ENCODE peak calls at places on chromosome 17, in six cellular contexts. W is OCI-LY7; B is MM.1S; D is RWPE2; R is aorta; Q is CD8-positive, alpha-beta T cell. K is an unnamed sample.
A peak's percentile ranks its signal among the peaks of the same experiment; 100 is the strongest.

GRCh38 chr17:83053779-83054451 is 25.5 kb upstream of the METRNL start:
- DNase-seq in W (peak; percentile 47), B (no peak), D (no peak), R (peak; percentile 75), Q (no peak), K (peak; percentile 78)

GRCh38 chr17:1227917-1228751 is 42.1 kb upstream of the BHLHA9 start:
- DNase-seq in W (peak; percentile 90), B (no peak), D (no peak), R (no peak), Q (no peak), K (peak; percentile 73)

GRCh38 chr17:66076546-66077190 is 115.3 kb downstream of the CEP112 start:
- DNase-seq in W (no peak), B (peak; percentile 35), D (no peak), R (no peak), Q (no peak), K (no peak)

GRCh38 chr17:42422412-42422957 is 571 bp downstream of the CAVIN1 start:
- DNase-seq in W (no peak), B (peak; percentile 18), D (no peak), R (peak; percentile 80), Q (no peak), K (peak; percentile 78)

GRCh38 chr17:77693301-77693700 is 265.2 kb upstream of the TNRC6C start:
- DNase-seq in W (no peak), B (no peak), D (no peak), R (peak; percentile 70), Q (no peak), K (peak; percentile 40)

GRCh38 chr17:77675816-77676799 is 282.4 kb upstream of the TNRC6C start:
- DNase-seq in W (no peak), B (no peak), D (no peak), R (no peak), Q (no peak), K (no peak)

GRCh38 chr17:32903774-32904673 is 23.9 kb upstream of the TMEM98 start:
- DNase-seq in W (no peak), B (no peak), D (no peak), R (no peak), Q (no peak), K (no peak)

GRCh38 chr17:83173997-83174858 is 94.8 kb downstream of the METRNL start:
- DNase-seq in W (peak; percentile 90), B (no peak), D (peak; percentile 54), R (peak; percentile 75), Q (no peak), K (no peak)

GRCh38 chr17:78563189-78564145 is 13.7 kb downstream of the DNAH17 start:
- DNase-seq in W (no peak), B (no peak), D (no peak), R (no peak), Q (no peak), K (no peak)

GRCh38 chr17:4562000-4562969 is 1.9 kb upstream of the GGT6 start:
- DNase-seq in W (peak; percentile 32), B (peak; percentile 58), D (no peak), R (no peak), Q (no peak), K (peak; percentile 21)
- H3K4me3 ChIP-seq in W (peak overlapping the region; percentile 28), B (peak overlapping the region; percentile 44), D (no peak overlapping the region), R (no peak overlapping the region), Q (no peak overlapping the region), K (no peak overlapping the region)

GRCh38 chr17:43542854-43543253 is 3.3 kb downstream of the ETV4 start:
- DNase-seq in W (no peak), B (no peak), D (no peak), R (no peak), Q (no peak), K (no peak)
- H3K4me1 ChIP-seq in W (peaks cover 6% of the 10 kb centered on the region), B (no peaks in the 10 kb centered on the region), D (peaks cover 17% of the 10 kb centered on the region), R (no peaks in the 10 kb centered on the region), Q (peaks cover 16% of the 10 kb centered on the region), K (peaks cover 7% of the 10 kb centered on the region)

DNA sequence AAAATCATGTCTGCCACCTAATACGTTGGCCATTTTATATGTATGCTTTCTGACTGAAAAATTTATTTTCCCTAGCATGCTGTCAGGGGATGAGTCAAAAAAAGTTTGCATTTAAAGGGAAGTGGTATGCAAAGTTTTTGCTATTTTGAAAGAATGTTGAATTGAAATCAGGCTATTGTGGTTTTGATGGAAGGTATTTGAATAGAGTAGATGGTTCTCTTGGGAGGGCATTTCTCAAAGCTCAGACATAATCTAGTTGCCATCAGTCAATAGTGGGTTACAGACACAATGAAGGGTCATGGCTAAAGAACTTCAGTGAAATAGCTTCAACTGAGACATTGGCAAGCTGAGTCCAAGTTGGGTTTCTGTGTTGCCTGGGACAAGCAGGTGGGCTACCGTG is 102.4 kb downstream of the MAP2K6 start:
- DNase-seq in W (peak; percentile 61), B (peak; percentile 55), D (no peak), R (no peak), Q (no peak), K (no peak)
- H3K4me3 ChIP-seq in W (peak overlapping the region; percentile 38), B (no peak overlapping the region), D (no peak overlapping the region), R (no peak overlapping the region), Q (no peak overlapping the region), K (no peak overlapping the region)

GRCh38 chr17:64498308-64499203 is 1.7 kb upstream of the POLG2 start:
- DNase-seq in W (no peak), B (no peak), D (no peak), R (no peak), Q (no peak), K (no peak)

GRCh38 chr17:64494121-64494520 is 2.7 kb downstream of the POLG2 start:
- DNase-seq in W (no peak), B (no peak), D (no peak), R (no peak), Q (no peak), K (no peak)

GRCh38 chr17:64497565-64498035 is 746 bp upstream of the POLG2 start:
- DNase-seq in W (no peak), B (no peak), D (no peak), R (no peak), Q (no peak), K (no peak)

GRCh38 chr17:64496786-64497564 is at the start of gene POLG2:
- DNase-seq in W (peak; percentile 96), B (peak; percentile 95), D (peak; percentile 95), R (peak; percentile 98), Q (peak; percentile 88), K (peak; percentile 98)

GRCh38 chr17:64496348-64496785 is 487 bp downstream of the POLG2 start:
- DNase-seq in W (peak; percentile 13), B (no peak), D (no peak), R (no peak), Q (no peak), K (no peak)
- H3K4me1 ChIP-seq in W (peaks cover 58% of the 10 kb centered on the region), B (peaks cover 24% of the 10 kb centered on the region), D (peaks cover 24% of the 10 kb centered on the region), R (no peaks in the 10 kb centered on the region), Q (peaks cover 38% of the 10 kb centered on the region), K (peaks cover 42% of the 10 kb centered on the region)

GRCh38 chr17:17603895-17604225 is 12.4 kb upstream of the PEMT start:
- DNase-seq in W (no peak), B (no peak), D (no peak), R (no peak), Q (no peak), K (no peak)
- H3K4me3 ChIP-seq in W (no peak overlapping the region), B (no peak overlapping the region), D (no peak overlapping the region), R (no peak overlapping the region), Q (no peak overlapping the region), K (no peak overlapping the region)

GRCh38 chr17:79933863-79934652 is 94.8 kb upstream of the CBX4 start:
- DNase-seq in W (peak; percentile 26), B (no peak), D (no peak), R (no peak), Q (no peak), K (no peak)

GRCh38 chr17:79936661-79937434 is 97.6 kb upstream of the CBX4 start:
- DNase-seq in W (peak; percentile 52), B (no peak), D (no peak), R (no peak), Q (no peak), K (no peak)

GRCh38 chr17:79935845-79936470 is 96.7 kb upstream of the CBX4 start:
- DNase-seq in W (no peak), B (no peak), D (no peak), R (no peak), Q (no peak), K (no peak)

GRCh38 chr17:79934653-79934970 is 95.4 kb upstream of the CBX4 start:
- DNase-seq in W (no peak), B (no peak), D (no peak), R (no peak), Q (no peak), K (no peak)

GRCh38 chr17:79935197-79935844 is 96.1 kb upstream of the CBX4 start:
- DNase-seq in W (no peak), B (no peak), D (no peak), R (no peak), Q (no peak), K (no peak)
- H3K4me1 ChIP-seq in W (peaks cover 18% of the 10 kb centered on the region), B (no peaks in the 10 kb centered on the region), D (peaks cover 5% of the 10 kb centered on the region), R (no peaks in the 10 kb centered on the region), Q (peaks cover 55% of the 10 kb centered on the region), K (peaks cover under 1% of the 10 kb centered on the region)

GRCh38 chr17:36088559-36089376 is 1.2 kb downstream of the CCL3 start:
- DNase-seq in W (no peak), B (no peak), D (no peak), R (no peak), Q (no peak), K (no peak)
- H3K4me3 ChIP-seq in W (no peak overlapping the region), B (peak overlapping the region; percentile 42), D (no peak overlapping the region), R (no peak overlapping the region), Q (no peak overlapping the region), K (no peak overlapping the region)

GRCh38 chr17:50645748-50646682 is 11.3 kb downstream of the ABCC3 start:
- DNase-seq in W (no peak), B (no peak), D (no peak), R (peak; percentile 12), Q (no peak), K (no peak)
- H3K4me1 ChIP-seq in W (no peaks in the 10 kb centered on the region), B (no peaks in the 10 kb centered on the region), D (peaks cover 17% of the 10 kb centered on the region), R (no peaks in the 10 kb centered on the region), Q (no peaks in the 10 kb centered on the region), K (peaks cover 6% of the 10 kb centered on the region)

GRCh38 chr17:36019423-36019822 is 1.7 kb upstream of the CCL23 start:
- DNase-seq in W (no peak), B (no peak), D (no peak), R (no peak), Q (no peak), K (no peak)

GRCh38 chr17:36014946-36015345 is 2.8 kb downstream of the CCL23 start:
- DNase-seq in W (no peak), B (peak; percentile 41), D (no peak), R (no peak), Q (no peak), K (no peak)

GRCh38 chr17:36017799-36018198 is at the start of gene CCL23:
- DNase-seq in W (no peak), B (no peak), D (no peak), R (no peak), Q (no peak), K (no peak)

GRCh38 chr17:36016555-36016954 is 1.2 kb downstream of the CCL23 start:
- DNase-seq in W (no peak), B (no peak), D (no peak), R (no peak), Q (no peak), K (no peak)
- H3K4me3 ChIP-seq in W (no peak overlapping the region), B (no peak overlapping the region), D (no peak overlapping the region), R (no peak overlapping the region), Q (no peak overlapping the region), K (no peak overlapping the region)